ENCODE peak calls at places on chromosomes 4 and X, in ten cellular contexts. J is heart left ventricle, Y is mucosa of descending colon, X is esophagus muscularis mucosa, F is fibroblast of lung, D is GM23248, A is IMR-90, Z is breast epithelium, C is tibial artery, O is lower lobe of right lung. M is an unnamed sample. For H3K9me3, the result is how much of the 10 kb centered on the place peaks cover.

GRCh38 chr4:152780267-152780811 is 585 bp downstream of the ARFIP1 start:
- DNase-seq in J (peak), Y (no peak), X (no peak), F (peak), D (peak), A (peak), Z (no peak), C (no peak), O (no peak), M (no peak)

GRCh38 chrX:87580862-87581261 is 63.3 kb downstream of the KLHL4 start:
- DNase-seq in J (no peak), Y (no peak), X (no peak), F (no peak), D (no peak), A (no peak), Z (no peak), C (no peak), O (no peak), M (no peak)

GRCh38 chr4:78707793-78708192 is 68.4 kb upstream of the BMP2K start:
- DNase-seq in J (no peak), Y (no peak), X (no peak), F (no peak), D (no peak), A (no peak), Z (no peak), C (no peak), O (no peak), M (no peak)

GRCh38 chrX:20727447-20727846 is 460.7 kb upstream of the RPS6KA3 start:
- DNase-seq in J (no peak), Y (no peak), X (no peak), F (no peak), D (no peak), A (no peak), Z (no peak), C (no peak), O (no peak), M (no peak)

GRCh38 chrX:41692162-41692749 is 3.5 kb downstream of the GPR34 start:
- DNase-seq in J (no peak), Y (no peak), X (no peak), F (peak), D (peak), A (peak), Z (no peak), C (no peak), O (no peak), M (no peak)

GRCh38 chrX:74286950-74287349 is 17.0 kb upstream of the ZCCHC13 start:
- DNase-seq in J (no peak), Y (no peak), X (no peak), F (peak), D (peak), A (peak), Z (no peak), C (no peak), O (no peak), M (no peak)

GRCh38 chr4:7816771-7817170 is 122.9 kb downstream of the AFAP1 start:
- DNase-seq in J (no peak), Y (no peak), X (no peak), F (no peak), D (no peak), A (no peak), Z (peak), C (no peak), O (no peak), M (no peak)

GRCh38 chrX:136097871-136098805 is 49.2 kb upstream of the FHL1 start:
- DNase-seq in J (no peak), Y (no peak), X (no peak), F (no peak), D (no peak), A (no peak), Z (no peak), C (no peak), O (no peak), M (no peak)

GRCh38 chr4:12399781-12400180 is 971.1 kb upstream of the HS3ST1 start:
- DNase-seq in J (no peak), Y (no peak), X (no peak), F (no peak), D (no peak), A (no peak), Z (no peak), C (no peak), O (no peak), M (no peak)

GRCh38 chr4:41525129-41525528 is 12.8 kb upstream of the LIMCH1 start:
- DNase-seq in J (no peak), Y (no peak), X (peak), F (peak), D (no peak), A (peak), Z (no peak), C (no peak), O (no peak), M (no peak)

GRCh38 chr4:8079031-8079885 is 79.4 kb downstream of the ABLIM2 start:
- DNase-seq in J (peak), Y (peak), X (no peak), F (peak), D (peak), A (no peak), Z (no peak), C (peak), O (peak), M (no peak)

GRCh38 chr4:140158234-140159030 is 4.4 kb upstream of the MAML3 start:
- DNase-seq in J (no peak), Y (peak), X (no peak), F (peak), D (no peak), A (peak), Z (no peak), C (no peak), O (no peak), M (no peak)

GRCh38 chr4:181157647-181158046 is 1085.6 kb upstream of the TENM3 start:
- DNase-seq in J (no peak), Y (no peak), X (no peak), F (no peak), D (no peak), A (no peak), Z (no peak), C (no peak), O (no peak), M (no peak)

GRCh38 chrX:150155396-150156048 is 207.6 kb upstream of the MAMLD1 start:
- DNase-seq in J (no peak), Y (peak), X (peak), F (peak), D (peak), A (peak), Z (no peak), C (no peak), O (no peak), M (no peak)

DNA sequence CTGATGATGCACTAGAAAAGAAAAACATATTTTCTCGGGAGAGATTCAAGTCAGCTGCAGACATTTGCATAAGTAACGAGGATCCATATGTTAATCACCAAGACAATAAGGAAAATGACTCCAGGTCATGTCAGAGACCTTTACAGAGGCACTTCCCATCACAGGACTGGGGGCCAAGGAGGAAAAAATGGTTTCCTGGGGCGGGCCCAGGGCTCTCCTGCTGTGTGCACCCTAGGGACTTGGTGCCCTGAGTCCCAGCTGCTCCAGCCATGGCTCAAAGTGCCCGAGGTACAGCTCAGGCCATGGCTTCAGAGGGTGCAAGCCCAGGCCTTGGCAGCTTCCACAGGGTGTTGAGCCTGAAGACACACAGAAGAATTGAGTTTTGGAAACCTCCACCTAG is 415.4 kb upstream of the FRG1 start:
- DNase-seq in J (no peak), Y (no peak), X (no peak), F (no peak), D (no peak), A (no peak), Z (no peak), C (no peak), O (no peak), M (no peak)
- H3K9me3 ChIP-seq in J (under half), Y (under half), X (under half), F (under half), D (under half), A (under half), Z (under half), C (under half), O (under half), M (under half)

DNA sequence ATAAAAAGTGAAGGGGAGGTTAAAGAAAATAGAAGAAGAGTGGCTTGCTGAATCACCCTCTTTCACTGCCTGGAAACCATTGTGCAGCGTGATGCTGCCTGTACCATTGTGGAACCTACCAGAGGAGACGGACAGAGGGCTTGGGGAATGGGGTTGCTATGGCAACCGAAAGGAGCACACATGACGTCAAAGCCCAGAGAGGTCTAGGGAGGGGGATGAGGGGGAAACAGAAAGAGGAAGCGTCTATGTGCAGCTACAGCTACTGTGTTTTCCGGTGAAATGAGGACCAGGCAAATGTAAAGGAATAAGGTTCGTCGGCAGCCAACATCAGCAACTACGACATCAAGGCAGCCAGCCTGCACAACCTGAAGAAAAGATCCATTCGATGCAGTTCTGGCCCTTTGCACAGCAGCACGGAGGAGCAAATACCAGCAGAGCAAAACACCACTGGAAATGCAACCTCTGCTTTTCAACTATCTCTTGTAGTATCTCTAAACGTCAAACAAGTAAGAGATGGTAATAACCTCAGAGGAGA is at the start of gene MAPK10:
- DNase-seq in J (peak), Y (peak), X (no peak), F (peak), D (peak), A (peak), Z (peak), C (peak), O (peak), M (no peak)
- H3K4me3 ChIP-seq in J (peak), Y (no peak), X (peak), F (peak), D (peak), A (peak), Z (peak), C (no peak), O (peak), M (peak)

GRCh38 chrX:641671-642435 is 11.3 kb downstream of the SHOX start:
- DNase-seq in J (peak), Y (no peak), X (no peak), F (no peak), D (no peak), A (no peak), Z (no peak), C (no peak), O (no peak), M (no peak)

GRCh38 chrX:645024-645376 is 14.4 kb downstream of the SHOX start:
- DNase-seq in J (no peak), Y (peak), X (peak), F (no peak), D (no peak), A (no peak), Z (no peak), C (no peak), O (no peak), M (no peak)

GRCh38 chrX:644304-645023 is 13.9 kb downstream of the SHOX start:
- DNase-seq in J (no peak), Y (no peak), X (peak), F (no peak), D (no peak), A (no peak), Z (no peak), C (no peak), O (no peak), M (no peak)

GRCh38 chrX:642436-643210 is 12.0 kb downstream of the SHOX start:
- DNase-seq in J (no peak), Y (no peak), X (no peak), F (no peak), D (no peak), A (no peak), Z (no peak), C (no peak), O (no peak), M (no peak)

DNA sequence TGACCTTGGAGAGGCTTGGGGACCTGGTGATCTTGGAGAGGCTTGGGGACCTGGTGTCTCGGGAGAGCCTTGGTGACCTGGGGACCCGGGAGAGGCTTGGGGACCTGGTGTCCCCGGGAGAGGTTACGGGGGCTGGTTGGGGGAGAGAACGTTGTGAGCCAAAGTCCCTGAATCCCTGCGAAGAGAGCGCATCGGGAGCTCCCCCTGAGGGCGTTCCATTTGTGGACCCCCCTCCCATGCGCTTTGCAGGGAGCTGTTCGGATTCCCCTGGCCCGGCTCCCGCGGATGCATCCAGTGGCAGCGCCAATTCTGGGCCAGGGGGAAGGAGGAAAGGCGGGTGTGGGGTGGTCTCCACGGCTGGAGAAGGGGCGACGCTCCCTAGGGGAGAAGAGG is 13.3 kb downstream of the SHOX start:
- DNase-seq in J (no peak), Y (no peak), X (no peak), F (no peak), D (no peak), A (no peak), Z (no peak), C (no peak), O (no peak), M (no peak)
- H3K9me3 ChIP-seq in J (under half), Y (under half), X (under half), F (under half), D (under half), A (under half), Z (under half), C (under half), O (under half), M (under half)

DNA sequence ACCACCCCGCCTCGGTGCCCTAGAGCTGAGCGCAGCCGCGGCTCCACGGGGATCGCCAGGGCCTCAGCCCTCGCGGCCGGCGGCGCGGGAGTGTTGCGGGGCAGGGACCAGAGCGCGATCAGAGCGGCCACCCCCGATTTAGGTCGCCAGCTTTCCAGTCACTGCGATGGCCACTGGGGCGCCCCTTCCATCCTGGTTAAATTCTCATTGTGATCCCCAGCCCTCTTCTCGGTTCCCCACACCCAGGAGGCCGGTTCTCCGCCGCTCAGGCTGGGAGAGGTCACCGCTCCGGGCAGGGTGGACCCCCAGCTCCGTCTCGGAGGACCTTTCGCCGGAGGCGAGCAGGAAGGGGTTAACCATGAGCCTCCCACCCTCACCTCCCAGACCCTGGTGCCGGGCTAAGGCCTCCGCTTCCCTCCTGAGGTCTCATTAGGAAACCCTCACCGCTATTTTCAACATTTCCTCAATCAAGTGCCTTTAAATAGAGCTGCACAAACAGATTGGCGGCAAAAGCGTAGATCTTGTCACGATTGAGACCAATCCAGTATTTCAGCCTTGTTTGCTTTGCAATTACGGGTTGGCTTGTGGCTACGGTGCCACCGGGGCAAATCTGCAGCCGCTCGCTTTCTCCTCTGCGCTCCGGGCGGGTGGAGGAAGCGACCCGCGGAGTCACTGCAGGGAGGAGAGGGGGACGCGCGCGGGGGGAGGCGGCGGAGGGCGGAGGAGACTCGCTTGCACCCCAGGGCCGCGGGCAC is 8.3 kb upstream of the HAND2 start:
- DNase-seq in J (peak), Y (no peak), X (no peak), F (no peak), D (peak), A (no peak), Z (no peak), C (peak), O (no peak), M (no peak)
- H3K4me3 ChIP-seq in J (peak), Y (no peak), X (peak), F (no peak), D (peak), A (no peak), Z (peak), C (peak), O (peak), M (no peak)